ENCODE peak calls at places on chromosomes 3 and 15, in four cellular contexts. U, F, H and B are unnamed samples.

GRCh38 chr3:34856577-34856976 is 782.7 kb upstream of the ARPP21 start:
- DNase-seq in F (no peak), H (no peak), U (no peak), B (no peak)

GRCh38 chr15:66565731-66566130 is at the start of gene LCTL:
- DNase-seq in F (no peak), U (no peak), H (no peak), B (no peak)

GRCh38 chr3:101995371-101996046 is 146.2 kb downstream of the NFKBIZ start:
- DNase-seq in F (no peak), H (peak), U (peak), B (no peak)

GRCh38 chr15:67504796-67505195 is 16.1 kb upstream of the C15orf61 start:
- DNase-seq in U (no peak), F (no peak), H (no peak), B (no peak)

GRCh38 chr15:98751767-98752166 is 103.4 kb downstream of the IGF1R start:
- DNase-seq in U (no peak), F (no peak), H (no peak), B (no peak)

GRCh38 chr15:94075349-94075748 is 156.0 kb upstream of the MCTP2 start:
- DNase-seq in U (no peak), F (no peak), H (no peak), B (no peak)

GRCh38 chr15:80351211-80351610 is 53.0 kb upstream of the ARNT2 start:
- DNase-seq in F (no peak), H (no peak), U (no peak), B (no peak)

GRCh38 chr15:34855893-34856292 is 60.5 kb upstream of the ACTC1 start:
- DNase-seq in U (no peak), F (peak), H (no peak), B (no peak)

GRCh38 chr15:99732711-99733267 is 448 bp downstream of the LYSMD4 start:
- DNase-seq in F (no peak), U (no peak), H (peak), B (no peak)

GRCh38 chr15:71052356-71052755 is 62.9 kb upstream of the THSD4 start:
- DNase-seq in F (no peak), U (no peak), H (no peak), B (no peak)

GRCh38 chr3:35383719-35384555 is 255.4 kb upstream of the ARPP21 start:
- DNase-seq in U (peak), F (no peak), H (no peak), B (no peak)

GRCh38 chr15:50697109-50697797 is 10.7 kb upstream of the TRPM7 start:
- DNase-seq in U (no peak), F (no peak), H (no peak), B (no peak)

GRCh38 chr3:117268318-117268717 is 558.7 kb downstream of the TUSC7 start:
- DNase-seq in H (no peak), U (no peak), F (no peak), B (no peak)

GRCh38 chr3:188834349-188834748 is 337.4 kb upstream of the TPRG1 start:
- DNase-seq in F (no peak), H (no peak), U (no peak), B (no peak)

GRCh38 chr3:128794788-128795649 is 69.0 kb downstream of the RAB7A start:
- DNase-seq in H (peak), F (peak), U (no peak), B (peak)